ENCODE peak calls at places on chromosomes 13 and 19, in four cellular contexts. One of them, this sample, is unnamed. For H4K20me1, the result is how much of the 10 kb centered on the place peaks cover.

GRCh38 chr19:40592170-40592569 is 9.0 kb upstream of the LTBP4 start:
- DNase-seq in PC-3: peak
- DNase-seq in fibroblast of lung: peak
- DNase-seq in MM.1S: peak
- DNase-seq in this sample: no peak

GRCh38 chr19:42421591-42422031 is 5.6 kb downstream of the LIPE start:
- DNase-seq in PC-3: peak
- DNase-seq in fibroblast of lung: no peak
- DNase-seq in MM.1S: no peak
- DNase-seq in this sample: no peak

GRCh38 chr13:21549633-21550032 is 54.3 kb downstream of the MICU2 start:
- DNase-seq in PC-3: no peak
- DNase-seq in fibroblast of lung: no peak
- DNase-seq in MM.1S: no peak
- DNase-seq in this sample: no peak

GRCh38 chr13:47897411-47898050 is 103.5 kb downstream of the SUCLA2 start:
- DNase-seq in PC-3: peak
- DNase-seq in fibroblast of lung: no peak
- DNase-seq in MM.1S: no peak
- DNase-seq in this sample: no peak

GRCh38 chr13:58160980-58161379 is 529.4 kb downstream of the PCDH17 start:
- DNase-seq in PC-3: no peak
- DNase-seq in fibroblast of lung: no peak
- DNase-seq in MM.1S: no peak
- DNase-seq in this sample: no peak

GRCh38 chr13:74767031-74767430 is 632.8 kb upstream of the KLF12 start:
- DNase-seq in PC-3: peak
- DNase-seq in fibroblast of lung: peak
- DNase-seq in MM.1S: no peak
- DNase-seq in this sample: no peak

GRCh38 chr19:36528921-36529518 is 949 bp upstream of the ZNF260 start:
- DNase-seq in PC-3: no peak
- DNase-seq in fibroblast of lung: no peak
- DNase-seq in MM.1S: no peak
- DNase-seq in this sample: peak

GRCh38 chr13:91398413-91399188 is at the start of gene GPC5:
- DNase-seq in PC-3: peak
- DNase-seq in fibroblast of lung: peak
- DNase-seq in MM.1S: peak
- DNase-seq in this sample: no peak

GRCh38 chr19:5665781-5666513 is 14.4 kb downstream of the MICOS13 start:
- DNase-seq in PC-3: peak
- DNase-seq in fibroblast of lung: peak
- DNase-seq in MM.1S: no peak
- DNase-seq in this sample: no peak

GRCh38 chr19:45254044-45254531 is 3.0 kb downstream of the MARK4 start:
- DNase-seq in PC-3: no peak
- DNase-seq in fibroblast of lung: no peak
- DNase-seq in MM.1S: no peak
- DNase-seq in this sample: peak

GRCh38 chr13:74158028-74158427 is 23.8 kb upstream of the KLF12 start:
- DNase-seq in PC-3: no peak
- DNase-seq in fibroblast of lung: peak
- DNase-seq in MM.1S: no peak
- DNase-seq in this sample: no peak

GRCh38 chr13:98549728-98550317 is 27.1 kb downstream of the STK24 start:
- DNase-seq in PC-3: no peak
- DNase-seq in fibroblast of lung: no peak
- DNase-seq in MM.1S: no peak
- DNase-seq in this sample: no peak

GRCh38 chr13:41812851-41813250 is 148.1 kb downstream of the VWA8 start:
- DNase-seq in PC-3: no peak
- DNase-seq in fibroblast of lung: no peak
- DNase-seq in MM.1S: no peak
- DNase-seq in this sample: no peak

GRCh38 chr19:4172861-4173473 is 9.4 kb downstream of the SIRT6 start:
- DNase-seq in PC-3: peak
- DNase-seq in fibroblast of lung: peak
- DNase-seq in MM.1S: peak
- DNase-seq in this sample: peak

GRCh38 chr19:19042732-19043274 is 9.4 kb downstream of the ARMC6 start:
- DNase-seq in PC-3: no peak
- DNase-seq in fibroblast of lung: no peak
- DNase-seq in MM.1S: no peak
- DNase-seq in this sample: no peak

GRCh38 chr13:40233731-40234195 is 432.7 kb downstream of the FOXO1 start:
- DNase-seq in PC-3: no peak
- DNase-seq in fibroblast of lung: no peak
- DNase-seq in MM.1S: no peak
- DNase-seq in this sample: no peak

GRCh38 chr19:5339470-5339949 is 1.1 kb downstream of the PTPRS start:
- DNase-seq in PC-3: no peak
- DNase-seq in fibroblast of lung: no peak
- DNase-seq in MM.1S: no peak
- DNase-seq in this sample: no peak

GRCh38 chr19:41753936-41754529 is 1.3 kb upstream of the CEACAM6 start:
- DNase-seq in PC-3: peak
- DNase-seq in fibroblast of lung: peak
- DNase-seq in MM.1S: peak
- DNase-seq in this sample: peak

GRCh38 chr19:49718511-49718910 is 27.6 kb downstream of the CPT1C start:
- DNase-seq in PC-3: no peak
- DNase-seq in fibroblast of lung: peak
- DNase-seq in MM.1S: no peak
- DNase-seq in this sample: no peak

GRCh38 chr13:72530471-72530870 is 197.0 kb downstream of the MZT1 start:
- DNase-seq in PC-3: peak
- DNase-seq in fibroblast of lung: no peak
- DNase-seq in MM.1S: no peak
- DNase-seq in this sample: no peak

GRCh38 chr19:19384486-19384885 is 21.0 kb upstream of the GATAD2A start:
- DNase-seq in PC-3: no peak
- DNase-seq in fibroblast of lung: no peak
- DNase-seq in MM.1S: no peak
- DNase-seq in this sample: no peak

GRCh38 chr13:23321534-23322241 is 111.8 kb downstream of the SACS start:
- DNase-seq in PC-3: peak
- DNase-seq in fibroblast of lung: peak
- DNase-seq in MM.1S: peak
- DNase-seq in this sample: no peak

GRCh38 chr13:33249066-33249465 is 36.5 kb downstream of the STARD13 start:
- DNase-seq in PC-3: peak
- DNase-seq in fibroblast of lung: no peak
- DNase-seq in MM.1S: no peak
- DNase-seq in this sample: no peak

GRCh38 chr19:49073514-49074378 is 1.2 kb upstream of the KCNA7 start:
- DNase-seq in PC-3: peak
- DNase-seq in fibroblast of lung: no peak
- DNase-seq in MM.1S: no peak
- DNase-seq in this sample: peak

GRCh38 chr13:38685974-38686571 is 804 bp upstream of the FREM2 start:
- DNase-seq in PC-3: peak
- DNase-seq in fibroblast of lung: peak
- DNase-seq in MM.1S: peak
- DNase-seq in this sample: no peak

GRCh38 chr13:45691251-45691650 is 10.9 kb upstream of the CBY2 start:
- DNase-seq in PC-3: no peak
- DNase-seq in fibroblast of lung: no peak
- DNase-seq in MM.1S: no peak
- DNase-seq in this sample: no peak

GRCh38 chr19:5773276-5773675 is 11.3 kb downstream of the PRR22 start:
- DNase-seq in PC-3: no peak
- DNase-seq in fibroblast of lung: no peak
- DNase-seq in MM.1S: no peak
- DNase-seq in this sample: no peak

GRCh38 chr19:18940791-18941627 is at the start of gene HOMER3:
- DNase-seq in PC-3: peak
- DNase-seq in fibroblast of lung: peak
- DNase-seq in MM.1S: peak
- DNase-seq in this sample: peak

DNA sequence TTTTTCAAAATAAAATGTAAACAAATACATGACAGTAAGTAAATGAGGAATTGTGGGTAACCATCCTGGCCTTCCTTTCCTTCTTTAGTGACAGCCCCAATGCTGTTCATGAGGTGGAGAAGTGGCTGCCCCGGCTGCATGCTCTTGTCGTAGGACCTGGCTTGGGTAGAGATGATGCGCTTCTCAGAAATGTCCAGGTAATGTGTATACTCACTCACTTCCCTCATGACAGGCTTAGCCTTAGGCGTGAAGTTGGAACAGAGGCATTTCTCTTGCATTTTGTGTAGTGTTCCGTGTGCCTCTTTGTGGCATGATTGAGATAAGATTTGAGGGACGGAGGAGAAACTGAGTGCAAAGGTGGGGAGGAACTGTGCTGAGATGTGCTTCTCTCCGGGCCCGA is 12.0 kb downstream of the NAXD start:
- DNase-seq in PC-3: peak
- DNase-seq in fibroblast of lung: no peak
- DNase-seq in MM.1S: no peak
- DNase-seq in this sample: no peak
- H4K20me1 ChIP-seq in PC-3: under half
- H4K20me1 ChIP-seq in fibroblast of lung: under half
- H4K20me1 ChIP-seq in MM.1S: under half
- H4K20me1 ChIP-seq in this sample: half or more

DNA sequence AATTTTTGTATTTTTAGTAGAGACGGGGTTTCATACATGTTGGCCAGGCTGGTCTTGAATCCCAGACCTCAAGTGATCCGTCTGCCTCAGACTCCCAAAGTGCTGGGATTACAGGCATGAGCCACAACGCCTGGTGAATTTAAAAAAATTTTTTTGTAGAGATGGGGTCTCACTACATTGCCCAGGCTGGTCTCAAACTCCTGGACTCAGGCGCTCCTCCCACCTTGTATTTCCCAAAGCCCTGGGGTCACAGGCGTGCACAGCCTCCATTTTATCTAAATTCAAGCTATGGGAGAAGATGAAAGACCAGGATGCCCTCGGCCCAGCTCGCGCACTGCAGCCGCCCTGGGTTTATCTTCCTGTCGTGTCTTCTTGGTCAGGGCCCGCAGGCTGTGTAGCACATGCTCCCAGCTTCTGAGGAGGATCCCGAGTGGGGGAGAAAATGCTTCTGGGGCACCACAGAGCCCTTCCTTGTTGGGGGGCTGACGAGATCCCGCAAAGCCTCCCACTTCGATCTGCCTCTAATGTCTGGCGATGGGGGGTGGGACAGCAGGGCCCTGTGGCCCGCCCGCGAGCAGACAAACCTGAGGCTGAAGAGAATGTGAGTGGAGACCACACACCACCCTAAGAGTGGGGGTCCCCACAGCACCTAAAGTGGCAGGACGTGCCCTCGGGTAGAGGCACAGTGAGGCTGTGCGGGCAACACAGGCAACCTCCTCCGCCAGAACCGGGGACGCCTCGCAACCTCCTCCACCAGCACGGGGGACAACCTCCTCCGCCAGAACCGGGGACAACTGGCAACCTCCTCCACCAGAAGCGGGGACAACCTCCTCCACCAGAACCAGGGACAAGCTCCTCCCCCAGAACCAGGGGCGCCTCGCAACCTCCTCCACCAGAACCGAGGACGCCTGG is 15.8 kb downstream of the TCF3 start:
- DNase-seq in PC-3: no peak
- DNase-seq in fibroblast of lung: no peak
- DNase-seq in MM.1S: no peak
- DNase-seq in this sample: no peak
- H4K20me1 ChIP-seq in PC-3: under half
- H4K20me1 ChIP-seq in fibroblast of lung: under half
- H4K20me1 ChIP-seq in MM.1S: half or more
- H4K20me1 ChIP-seq in this sample: half or more

GRCh38 chr19:55232284-55232597 is 3.7 kb upstream of the TMEM86B start:
- DNase-seq in PC-3: no peak
- DNase-seq in fibroblast of lung: no peak
- DNase-seq in MM.1S: no peak
- DNase-seq in this sample: no peak
- H4K20me1 ChIP-seq in PC-3: under half
- H4K20me1 ChIP-seq in fibroblast of lung: under half
- H4K20me1 ChIP-seq in MM.1S: under half
- H4K20me1 ChIP-seq in this sample: half or more

GRCh38 chr19:1441022-1441426 is 2.8 kb downstream of the RPS15 start:
- DNase-seq in PC-3: no peak
- DNase-seq in fibroblast of lung: no peak
- DNase-seq in MM.1S: no peak
- DNase-seq in this sample: no peak
- H4K20me1 ChIP-seq in PC-3: under half
- H4K20me1 ChIP-seq in fibroblast of lung: under half
- H4K20me1 ChIP-seq in MM.1S: under half
- H4K20me1 ChIP-seq in this sample: half or more

DNA sequence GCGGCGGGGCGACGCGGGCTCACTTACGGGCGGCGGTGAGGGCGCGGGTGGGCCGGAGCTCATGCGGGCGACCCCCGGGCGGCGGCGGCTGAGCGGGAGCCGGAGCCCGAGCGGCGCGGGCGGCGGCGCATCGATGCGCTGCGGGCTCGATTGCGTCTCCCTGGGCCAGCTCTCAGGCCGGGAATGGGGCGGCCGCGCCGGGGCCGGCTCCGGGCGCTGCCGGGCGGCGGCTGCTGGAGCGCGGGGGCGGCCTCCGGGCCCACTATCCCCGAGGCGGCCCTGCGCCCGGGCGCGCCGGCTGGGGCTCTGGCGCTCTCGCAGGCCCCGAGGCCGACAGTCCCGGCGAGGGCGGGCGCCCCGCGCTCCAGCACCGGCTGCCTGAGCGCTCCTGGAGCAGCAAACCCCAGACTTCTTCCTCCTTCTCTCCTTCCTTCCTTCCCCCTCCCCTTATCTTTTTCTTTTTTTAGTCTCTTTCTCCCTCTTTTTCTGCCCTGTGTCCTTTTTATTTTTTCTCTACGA is 1.5 kb upstream of the TSHZ3 start:
- DNase-seq in PC-3: peak
- DNase-seq in fibroblast of lung: peak
- DNase-seq in MM.1S: no peak
- DNase-seq in this sample: peak
- H4K20me1 ChIP-seq in PC-3: under half
- H4K20me1 ChIP-seq in fibroblast of lung: under half
- H4K20me1 ChIP-seq in MM.1S: under half
- H4K20me1 ChIP-seq in this sample: under half

GRCh38 chr13:97284558-97284957 is 62.4 kb downstream of the MBNL2 start:
- DNase-seq in PC-3: no peak
- DNase-seq in fibroblast of lung: peak
- DNase-seq in MM.1S: no peak
- DNase-seq in this sample: no peak

GRCh38 chr13:97283888-97284287 is 61.8 kb downstream of the MBNL2 start:
- DNase-seq in PC-3: no peak
- DNase-seq in fibroblast of lung: no peak
- DNase-seq in MM.1S: peak
- DNase-seq in this sample: no peak

GRCh38 chr13:97281028-97281427 is 58.9 kb downstream of the MBNL2 start:
- DNase-seq in PC-3: no peak
- DNase-seq in fibroblast of lung: no peak
- DNase-seq in MM.1S: no peak
- DNase-seq in this sample: no peak

GRCh38 chr13:97280478-97280877 is 58.3 kb downstream of the MBNL2 start:
- DNase-seq in PC-3: no peak
- DNase-seq in fibroblast of lung: no peak
- DNase-seq in MM.1S: no peak
- DNase-seq in this sample: peak

GRCh38 chr13:97282705-97283104 is 60.6 kb downstream of the MBNL2 start:
- DNase-seq in PC-3: no peak
- DNase-seq in fibroblast of lung: no peak
- DNase-seq in MM.1S: no peak
- DNase-seq in this sample: no peak
- H4K20me1 ChIP-seq in PC-3: under half
- H4K20me1 ChIP-seq in fibroblast of lung: under half
- H4K20me1 ChIP-seq in MM.1S: under half
- H4K20me1 ChIP-seq in this sample: under half

This sample was measured in DND-41.